ENCODE peak calls at places on chromosomes 4 and X, in eight cellular contexts. R, O, K, I, F, E, L and D are unnamed samples.

GRCh38 chrX:1904663-1905218 is 289.9 kb downstream of the ASMT start:
- DNase-seq in R (no peak), O (no peak), K (no peak), I (no peak), F (no peak), E (no peak), L (no peak), D (no peak)

GRCh38 chr4:22345678-22346077 is 170.2 kb downstream of the ADGRA3 start:
- DNase-seq in R (no peak), O (no peak), K (no peak), I (no peak), F (no peak), E (no peak), L (no peak), D (no peak)

GRCh38 chr4:40299126-40299525 is 36.0 kb upstream of the CHRNA9 start:
- DNase-seq in R (no peak), O (no peak), K (no peak), I (no peak), F (no peak), E (no peak), L (no peak), D (no peak)

GRCh38 chr4:99685234-99685633 is 27.6 kb upstream of the C4orf54 start:
- DNase-seq in R (no peak), O (no peak), K (no peak), I (no peak), F (no peak), E (no peak), L (no peak), D (no peak)

GRCh38 chrX:39253551-39253950 is 452.3 kb downstream of the MID1IP1 start:
- DNase-seq in R (no peak), O (no peak), K (peak), I (no peak), F (no peak), E (peak), L (no peak), D (no peak)

GRCh38 chr4:145154573-145154972 is 25.8 kb downstream of the OTUD4 start:
- DNase-seq in R (peak), O (peak), K (peak), I (no peak), F (peak), E (peak), L (no peak), D (peak)

GRCh38 chrX:97563531-97564133 is 679.9 kb downstream of the RPA4 start:
- DNase-seq in R (no peak), O (peak), K (peak), I (no peak), F (no peak), E (peak), L (no peak), D (peak)

GRCh38 chrX:48487362-48487785 is 11.4 kb downstream of the FTSJ1 start:
- DNase-seq in R (peak), O (no peak), K (peak), I (peak), F (no peak), E (peak), L (no peak), D (no peak)

GRCh38 chrX:124033821-124034220 is 72.3 kb downstream of the STAG2 start:
- DNase-seq in R (no peak), O (no peak), K (peak), I (no peak), F (no peak), E (peak), L (no peak), D (no peak)

GRCh38 chrX:4809571-4809970 is 1096.1 kb upstream of the PRKX start:
- DNase-seq in R (no peak), O (no peak), K (no peak), I (no peak), F (no peak), E (no peak), L (no peak), D (no peak)

GRCh38 chr4:155929833-155930232 is 23.8 kb downstream of the CTSO start:
- DNase-seq in R (no peak), O (no peak), K (no peak), I (no peak), F (no peak), E (no peak), L (no peak), D (no peak)
- H3K4me3 ChIP-seq in R (no peak), O (no peak), K (no peak), I (no peak), F (no peak), E (no peak), L (no peak), D (no peak)

DNA sequence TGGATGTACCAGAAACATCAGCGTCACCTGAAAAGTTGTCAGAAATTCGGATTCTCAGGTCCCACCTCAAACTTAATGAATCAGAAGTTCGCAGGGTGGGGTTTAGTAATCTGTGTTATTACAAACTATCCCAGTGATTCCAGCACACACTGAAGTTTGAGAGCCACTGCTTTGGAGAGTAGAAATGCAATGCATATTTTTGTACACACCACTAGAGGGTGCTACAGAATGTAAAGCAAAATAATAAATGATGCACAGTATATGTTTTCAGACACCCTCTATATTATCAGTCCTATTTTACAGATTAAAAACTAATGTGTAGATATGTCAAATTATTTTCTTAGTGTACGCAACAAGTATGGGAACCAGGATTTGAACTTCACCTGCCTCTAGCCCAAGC is 2.5 kb upstream of the MORF4L2 start:
- DNase-seq in R (peak), O (peak), K (peak), I (no peak), F (peak), E (peak), L (peak), D (peak)
- TF ChIP-seq EZH2phosphoT487 in R (no peak), O (no peak), K (no peak), I (no peak), F (no peak), E (no peak), L (no peak), D (no peak)

GRCh38 chr4:118836763-118837507 is 1.0 kb upstream of the SEC24D start:
- DNase-seq in R (no peak), O (no peak), K (no peak), I (no peak), F (no peak), E (no peak), L (no peak), D (no peak)

GRCh38 chr4:118833192-118833820 is 2.6 kb downstream of the SEC24D start:
- DNase-seq in R (no peak), O (no peak), K (no peak), I (no peak), F (no peak), E (peak), L (no peak), D (no peak)

GRCh38 chr4:118835896-118836762 is at the start of gene SEC24D:
- DNase-seq in R (peak), O (peak), K (peak), I (peak), F (peak), E (peak), L (peak), D (peak)

GRCh38 chr4:118834070-118834469 is 1.9 kb downstream of the SEC24D start:
- DNase-seq in R (no peak), O (no peak), K (no peak), I (no peak), F (no peak), E (no peak), L (peak), D (no peak)

GRCh38 chr4:118834960-118835895 is 698 bp downstream of the SEC24D start:
- DNase-seq in R (peak), O (peak), K (peak), I (peak), F (peak), E (peak), L (peak), D (peak)
- H3K27ac ChIP-seq in R (peak), O (peak), K (peak), I (peak), F (peak), E (peak), L (peak), D (peak)

DNA sequence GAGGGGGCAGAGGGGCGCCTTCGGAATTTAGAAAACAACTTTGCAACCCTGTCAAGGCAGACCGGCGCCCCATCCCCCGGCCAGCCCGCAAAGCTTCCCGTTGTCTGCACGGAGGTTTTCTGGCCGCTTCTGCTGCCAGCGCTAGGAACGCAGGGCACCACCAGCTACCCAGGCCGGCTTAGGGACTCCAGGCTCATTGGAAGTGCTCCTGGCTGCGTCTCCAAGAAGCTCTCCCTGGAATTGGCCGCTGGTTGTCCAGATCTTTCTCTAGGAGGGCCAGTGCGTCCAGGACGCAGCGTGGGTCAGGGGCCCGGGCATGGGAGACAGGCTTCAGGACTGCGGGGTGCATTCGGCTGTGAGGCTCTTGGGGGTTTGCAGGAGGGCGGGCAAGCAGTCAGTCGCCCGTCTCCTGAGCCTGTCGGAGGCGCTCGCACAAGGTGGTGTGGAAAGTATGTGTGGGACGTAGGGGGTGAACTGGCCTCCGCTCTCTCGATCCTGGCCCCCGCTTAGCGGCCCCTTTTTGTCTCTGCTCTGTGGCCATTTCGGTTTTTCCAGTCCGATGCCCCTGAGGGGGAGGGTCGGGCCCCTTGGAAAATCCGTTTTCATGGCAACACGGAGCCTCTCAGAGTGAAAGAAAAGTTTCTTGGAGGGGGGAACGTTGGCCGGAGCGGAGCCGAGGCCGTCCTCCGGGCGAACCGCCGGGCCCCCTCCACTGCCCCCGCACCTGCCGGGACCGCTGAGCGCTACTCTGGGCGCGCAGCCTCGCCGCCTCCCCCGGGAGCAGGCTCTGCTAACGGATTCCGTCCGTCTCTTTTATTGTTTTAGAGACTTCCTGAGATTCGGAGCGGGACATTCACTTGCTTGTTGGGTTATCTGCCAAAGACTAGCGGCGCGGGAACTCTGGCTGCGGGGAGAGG is 810 bp upstream of the SOX3 start:
- DNase-seq in R (peak), O (no peak), K (no peak), I (no peak), F (peak), E (no peak), L (peak), D (no peak)
- H3K4me3 ChIP-seq in R (peak), O (no peak), K (no peak), I (no peak), F (peak), E (no peak), L (no peak), D (no peak)

DNA sequence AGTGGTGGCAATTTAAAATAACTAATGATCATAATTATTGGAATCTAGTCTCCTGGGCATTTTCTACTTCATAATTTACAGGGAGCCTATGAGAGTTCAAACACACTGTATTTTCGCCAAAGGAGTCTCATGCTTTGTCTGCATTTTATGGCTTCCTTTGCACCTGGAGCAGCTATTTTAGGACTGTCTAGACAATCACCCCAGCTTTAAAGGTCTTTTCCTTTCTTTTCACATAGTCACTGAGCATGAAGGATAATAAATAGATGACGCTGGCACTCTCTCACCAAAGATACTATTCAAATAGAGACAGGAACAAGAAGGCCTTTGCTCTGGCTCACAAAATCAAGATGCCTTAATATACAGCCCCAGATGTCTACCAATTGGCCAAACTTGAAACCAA is 43.0 kb downstream of the AMELX start:
- DNase-seq in R (no peak), O (no peak), K (no peak), I (no peak), F (no peak), E (no peak), L (no peak), D (peak)
- TF ChIP-seq EZH2phosphoT487 in R (no peak), O (no peak), K (no peak), I (no peak), F (no peak), E (no peak), L (no peak), D (no peak)

GRCh38 chr4:2255501-2256155 is 6.3 kb downstream of the MXD4 start:
- DNase-seq in R (peak), O (peak), K (no peak), I (no peak), F (no peak), E (no peak), L (peak), D (no peak)
- H3K27ac ChIP-seq in R (no peak), O (no peak), K (no peak), I (no peak), F (no peak), E (no peak), L (no peak), D (no peak)

DNA sequence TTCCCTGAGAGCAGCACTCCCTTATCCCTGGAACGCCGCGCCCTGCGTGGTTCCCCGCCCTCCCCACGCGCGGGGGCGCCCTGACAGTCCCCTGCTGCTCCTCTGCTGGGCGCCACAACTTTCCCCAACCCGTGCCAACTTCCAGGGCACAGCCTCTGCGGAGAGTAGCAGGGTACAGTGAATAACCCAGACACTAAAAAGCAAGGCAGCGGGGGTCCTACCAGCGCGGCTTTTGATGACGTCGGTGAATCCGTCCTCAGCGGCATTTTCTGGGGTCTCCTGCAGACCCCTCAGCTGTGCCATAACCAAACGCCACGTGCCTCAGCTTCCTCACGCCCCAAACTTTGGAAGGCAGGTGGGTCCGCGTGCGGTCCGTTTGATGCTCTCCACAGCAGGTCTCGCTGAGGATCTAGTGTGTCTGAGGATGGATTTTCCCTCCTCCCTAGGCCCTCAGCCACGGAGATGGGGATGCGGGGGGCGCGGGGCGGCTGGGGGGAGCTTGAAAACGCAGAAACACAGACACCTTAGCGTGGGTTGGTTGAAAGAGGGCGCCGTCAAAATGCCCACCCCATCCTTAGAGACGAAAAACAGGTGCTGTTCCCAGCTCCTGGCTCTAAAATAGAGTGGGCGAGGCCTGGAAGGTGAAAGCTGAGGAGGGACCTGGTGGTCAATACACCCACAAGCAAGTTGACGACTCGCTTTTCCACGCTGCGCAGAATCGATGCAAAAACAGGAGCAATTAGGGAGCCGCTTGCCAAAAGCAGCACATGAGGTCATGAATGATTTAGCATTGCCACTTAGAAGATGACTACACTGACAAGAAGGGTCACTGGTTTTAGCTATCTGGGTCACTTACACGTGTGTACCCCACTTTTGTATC is 405.6 kb downstream of the FAM47A start:
- DNase-seq in R (peak), O (peak), K (no peak), I (no peak), F (peak), E (no peak), L (no peak), D (no peak)
- H3K4me3 ChIP-seq in R (peak), O (peak), K (no peak), I (no peak), F (peak), E (no peak), L (no peak), D (no peak)

GRCh38 chr4:151990201-151990600 is 229.4 kb upstream of the GATB start:
- DNase-seq in R (no peak), O (no peak), K (peak), I (peak), F (no peak), E (peak), L (no peak), D (no peak)
- TF ChIP-seq EZH2phosphoT487 in R (no peak), O (no peak), K (no peak), I (no peak), F (no peak), E (no peak), L (no peak), D (no peak)

GRCh38 chr4:54197926-54198325 is 31.2 kb upstream of the PDGFRA start:
- DNase-seq in R (no peak), O (no peak), K (no peak), I (no peak), F (peak), E (no peak), L (no peak), D (no peak)
- H3K27ac ChIP-seq in R (no peak), O (peak), K (peak), I (no peak), F (no peak), E (no peak), L (peak), D (no peak)

DNA sequence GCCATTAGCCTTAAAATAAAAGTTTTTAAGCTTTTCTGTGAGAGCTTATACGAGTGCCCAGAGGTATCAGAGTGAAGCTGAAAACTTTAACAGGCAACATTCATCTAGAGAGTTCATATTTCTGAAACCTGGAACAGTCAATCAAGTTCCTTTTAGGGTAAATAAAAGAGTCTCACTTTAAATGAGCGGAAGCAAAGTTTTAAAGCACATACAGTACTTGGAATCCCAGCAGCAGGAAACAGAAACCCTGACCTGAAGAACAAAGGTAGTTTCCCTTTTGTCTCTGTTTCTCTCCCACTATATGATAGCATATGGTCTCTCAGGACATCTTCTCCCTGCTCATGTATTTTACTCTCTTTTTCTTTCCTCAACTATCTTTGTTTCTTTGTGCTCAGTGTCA is 153.0 kb downstream of the ASB9 start:
- DNase-seq in R (no peak), O (no peak), K (no peak), I (no peak), F (no peak), E (no peak), L (no peak), D (no peak)
- H3K4me3 ChIP-seq in R (no peak), O (no peak), K (no peak), I (no peak), F (no peak), E (no peak), L (no peak), D (no peak)